ENCODE peak calls at places on chromosomes 6 and 20, in ten cellular contexts. G is PC-3; B is ovary; Y is CD4-positive, CD25-positive, alpha-beta regulatory T cell; C is fibroblast of lung; A is transverse colon; Z is pancreas; V is heart right ventricle; P is spleen; X is colonic mucosa. L is an unnamed sample.

GRCh38 chr20:53569606-53570307 is 23.9 kb downstream of the ZNF217 start:
- DNase-seq in G (no peak), B (no peak), Y (no peak), C (no peak), A (no peak), Z (no peak), V (no peak), P (no peak), X (no peak), L (no peak)

GRCh38 chr20:33352258-33353012 is 48.9 kb downstream of the CDK5RAP1 start:
- DNase-seq in G (no peak), B (no peak), Y (no peak), C (no peak), A (no peak), Z (no peak), V (no peak), P (no peak), X (no peak), L (no peak)

GRCh38 chr20:44583179-44583578 is 800 bp downstream of the PKIG start:
- DNase-seq in G (no peak), B (no peak), Y (no peak), C (peak; percentile 30), A (no peak), Z (no peak), V (no peak), P (no peak), X (no peak), L (no peak)

GRCh38 chr6:106098383-106099234 is 12.5 kb downstream of the PRDM1 start:
- DNase-seq in G (peak; percentile 78), B (no peak), Y (peak; percentile 87), C (peak; percentile 88), A (peak; percentile 86), Z (no peak), V (peak; percentile 50), P (peak; percentile 84), X (peak; percentile 90), L (no peak)

GRCh38 chr20:35432430-35432735 is 5.6 kb downstream of the GDF5 start:
- DNase-seq in G (no peak), B (no peak), Y (no peak), C (no peak), A (no peak), Z (no peak), V (no peak), P (no peak), X (no peak), L (no peak)

GRCh38 chr6:158548418-158549161 is 11.3 kb upstream of the TMEM181 start:
- DNase-seq in G (no peak), B (no peak), Y (no peak), C (no peak), A (no peak), Z (no peak), V (no peak), P (peak; percentile 29), X (no peak), L (no peak)

GRCh38 chr20:16240355-16240754 is 332.9 kb downstream of the KIF16B start:
- DNase-seq in G (no peak), B (no peak), Y (no peak), C (no peak), A (no peak), Z (no peak), V (no peak), P (no peak), X (no peak), L (no peak)

GRCh38 chr20:9969626-9970025 is 65.2 kb upstream of the ANKEF1 start:
- DNase-seq in G (no peak), B (no peak), Y (no peak), C (no peak), A (no peak), Z (no peak), V (no peak), P (no peak), X (no peak), L (no peak)

GRCh38 chr6:112563368-112563767 is 216.2 kb downstream of the RFPL4B start:
- DNase-seq in G (peak; percentile 48), B (no peak), Y (no peak), C (peak; percentile 8), A (no peak), Z (no peak), V (no peak), P (no peak), X (no peak), L (no peak)

GRCh38 chr20:16314320-16314719 is 258.9 kb downstream of the KIF16B start:
- DNase-seq in G (no peak), B (no peak), Y (no peak), C (no peak), A (no peak), Z (no peak), V (no peak), P (no peak), X (no peak), L (no peak)

GRCh38 chr6:145076110-145076841 is 659.0 kb downstream of the EPM2A start:
- DNase-seq in G (no peak), B (no peak), Y (no peak), C (no peak), A (no peak), Z (no peak), V (no peak), P (no peak), X (no peak), L (no peak)

GRCh38 chr6:90611996-90612690 is 25.3 kb upstream of the MAP3K7 start:
- DNase-seq in G (no peak), B (peak; percentile 13), Y (no peak), C (no peak), A (no peak), Z (no peak), V (no peak), P (no peak), X (no peak), L (no peak)

GRCh38 chr6:84329077-84329476 is 101.6 kb upstream of the CEP162 start:
- DNase-seq in G (no peak), B (no peak), Y (no peak), C (no peak), A (no peak), Z (no peak), V (no peak), P (no peak), X (no peak), L (no peak)

GRCh38 chr6:126063512-126064146 is 77.3 kb downstream of the TRMT11 start:
- DNase-seq in G (peak; percentile 18), B (no peak), Y (no peak), C (peak; percentile 57), A (no peak), Z (no peak), V (no peak), P (no peak), X (no peak), L (peak; percentile 46)

DNA sequence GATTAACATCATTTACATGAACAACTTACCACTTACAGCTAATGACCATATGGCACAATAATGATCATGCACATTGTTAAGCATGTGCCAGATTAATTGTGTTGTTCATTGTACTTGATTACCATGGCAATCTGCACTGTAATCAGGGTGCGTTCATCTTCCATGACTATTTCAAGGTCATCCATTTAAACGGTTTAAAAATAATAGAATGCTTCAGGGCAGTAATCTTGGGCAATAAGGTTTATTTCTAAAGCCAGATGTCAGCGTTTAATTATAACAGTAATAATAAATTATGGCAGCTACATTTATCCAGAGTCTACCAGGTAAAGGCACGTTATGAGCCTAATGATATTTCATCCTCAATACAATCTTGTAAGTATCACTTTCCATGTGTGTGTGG is 23.4 kb upstream of the UBE2J1 start:
- DNase-seq in G (no peak), B (no peak), Y (no peak), C (no peak), A (no peak), Z (no peak), V (no peak), P (no peak), X (no peak), L (no peak)
- H3K27ac ChIP-seq in G (no peak overlapping the region), B (no peak overlapping the region), Y (no peak overlapping the region), C (no peak overlapping the region), A (no peak overlapping the region), Z (no peak overlapping the region), V (peak overlapping the region; percentile 29), P (peak overlapping the region; percentile 54), X (no peak overlapping the region), L (no peak overlapping the region)

GRCh38 chr20:32316667-32317066 is 39.2 kb downstream of the KIF3B start:
- DNase-seq in G (peak; percentile 80), B (no peak), Y (no peak), C (no peak), A (no peak), Z (no peak), V (no peak), P (no peak), X (no peak), L (no peak)

GRCh38 chr20:32314768-32315167 is 37.3 kb downstream of the KIF3B start:
- DNase-seq in G (no peak), B (no peak), Y (no peak), C (no peak), A (no peak), Z (no peak), V (no peak), P (peak; percentile 47), X (no peak), L (no peak)

GRCh38 chr20:32312718-32313424 is 35.4 kb downstream of the KIF3B start:
- DNase-seq in G (no peak), B (no peak), Y (no peak), C (no peak), A (no peak), Z (no peak), V (no peak), P (no peak), X (no peak), L (no peak)

GRCh38 chr20:32315885-32316284 is 38.4 kb downstream of the KIF3B start:
- DNase-seq in G (no peak), B (no peak), Y (no peak), C (no peak), A (no peak), Z (no peak), V (no peak), P (no peak), X (no peak), L (no peak)

GRCh38 chr20:32315399-32315798 is 37.9 kb downstream of the KIF3B start:
- DNase-seq in G (no peak), B (no peak), Y (no peak), C (no peak), A (no peak), Z (no peak), V (no peak), P (peak; percentile 32), X (no peak), L (no peak)
- H3K36me3 ChIP-seq in G (peaks cover 21% of the 10 kb centered on the region), B (no peaks in the 10 kb centered on the region), Y (peaks cover 46% of the 10 kb centered on the region), C (peaks cover 3% of the 10 kb centered on the region), A (no peaks in the 10 kb centered on the region), Z (no peaks in the 10 kb centered on the region), V (peaks cover 81% of the 10 kb centered on the region), P (peaks cover 39% of the 10 kb centered on the region), X (peaks cover 4% of the 10 kb centered on the region), L (peaks cover 21% of the 10 kb centered on the region)

GRCh38 chr6:11354019-11354418 is 121.6 kb upstream of the NEDD9 start:
- DNase-seq in G (no peak), B (peak; percentile 60), Y (peak; percentile 20), C (peak; percentile 51), A (no peak), Z (no peak), V (peak; percentile 74), P (no peak), X (no peak), L (no peak)
- H3K27ac ChIP-seq in G (no peak overlapping the region), B (no peak overlapping the region), Y (peak overlapping the region; percentile 37), C (no peak overlapping the region), A (peak overlapping the region; percentile 47), Z (no peak overlapping the region), V (peak overlapping the region; percentile 95), P (peak overlapping the region; percentile 92), X (peak overlapping the region; percentile 34), L (no peak overlapping the region)

DNA sequence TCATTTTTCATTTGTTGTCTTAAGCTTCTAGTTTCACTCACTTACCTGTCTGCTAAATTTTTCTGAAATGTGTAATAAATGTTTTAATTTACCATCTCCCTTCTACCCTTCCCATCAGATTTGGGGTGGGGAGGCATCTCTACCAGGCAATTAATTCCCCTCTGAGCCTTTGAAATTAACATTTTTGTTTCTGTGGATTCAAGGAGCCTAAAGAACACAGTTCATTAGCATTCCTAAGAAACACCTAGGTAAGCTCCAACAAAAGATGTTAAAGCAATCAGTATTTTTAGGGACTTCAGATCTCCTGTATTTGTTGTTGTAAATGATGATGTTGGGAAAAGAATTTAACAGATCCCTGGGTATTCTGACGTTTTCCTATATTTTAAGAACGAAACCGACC is 6.6 kb downstream of the TOP1 start:
- DNase-seq in G (no peak), B (no peak), Y (no peak), C (no peak), A (no peak), Z (no peak), V (no peak), P (no peak), X (no peak), L (no peak)
- H3K36me3 ChIP-seq in G (peaks cover 20% of the 10 kb centered on the region), B (no peaks in the 10 kb centered on the region), Y (no peaks in the 10 kb centered on the region), C (no peaks in the 10 kb centered on the region), A (no peaks in the 10 kb centered on the region), Z (no peaks in the 10 kb centered on the region), V (no peaks in the 10 kb centered on the region), P (no peaks in the 10 kb centered on the region), X (no peaks in the 10 kb centered on the region), L (peaks cover 91% of the 10 kb centered on the region)